ENCODE peak calls at places on chromosome 14, in ten cellular contexts. H is stomach, B is lung, R is left lung, A is A549, S is IMR-90, G is AG04450, J is cardiac muscle cell, U is neural progenitor cell, Y is tibial nerve. Q is an unnamed sample.

GRCh38 chr14:30921305-30921704 is 46.9 kb downstream of the COCH start:
- DNase-seq in B (no peak), S (peak), H (no peak), Y (no peak), G (no peak), R (no peak), J (peak), A (no peak), U (no peak), Q (no peak)

GRCh38 chr14:97602438-97603117 is 805.4 kb downstream of the VRK1 start:
- DNase-seq in B (no peak), A (no peak), H (no peak), S (no peak), G (no peak), U (no peak), R (no peak), J (no peak), Y (no peak), Q (no peak)

GRCh38 chr14:87805315-87805723 is 187.7 kb downstream of the GALC start:
- DNase-seq in J (peak), Y (peak), A (peak), R (peak), H (peak), S (no peak), G (no peak), U (peak), B (no peak), Q (peak)

GRCh38 chr14:85418716-85419115 is 111.2 kb upstream of the FLRT2 start:
- DNase-seq in H (no peak), U (no peak), J (peak), R (no peak), Y (no peak), B (no peak), A (no peak), G (no peak), S (no peak), Q (no peak)

GRCh38 chr14:38405851-38406630 is 150.1 kb upstream of the CLEC14A start:
- DNase-seq in R (no peak), G (no peak), J (peak), U (peak), S (peak), Y (no peak), B (no peak), A (peak), H (no peak), Q (no peak)

GRCh38 chr14:36504805-36505192 is 15.2 kb downstream of the NKX2-1 start:
- DNase-seq in U (peak), Y (no peak), B (no peak), H (no peak), S (no peak), A (no peak), J (no peak), G (no peak), R (no peak), Q (no peak)

GRCh38 chr14:37272569-37272968 is 74.8 kb downstream of the MIPOL1 start:
- DNase-seq in B (no peak), S (no peak), G (no peak), J (no peak), A (no peak), Y (no peak), R (no peak), U (no peak), H (no peak), Q (no peak)

GRCh38 chr14:22850944-22851790 is 14.8 kb downstream of the MMP14 start:
- DNase-seq in H (peak), U (no peak), S (peak), B (peak), J (peak), G (peak), Y (peak), R (no peak), A (no peak), Q (peak)

GRCh38 chr14:49297102-49297501 is 289.1 kb downstream of the RPS29 start:
- DNase-seq in S (no peak), A (no peak), R (peak), J (no peak), Y (no peak), H (no peak), B (no peak), U (no peak), G (no peak), Q (no peak)

GRCh38 chr14:41605550-41606248 is 977 bp upstream of the LRFN5 start:
- DNase-seq in R (peak), U (peak), S (peak), H (no peak), B (no peak), G (no peak), J (peak), Y (no peak), A (no peak), Q (peak)

GRCh38 chr14:47278233-47278842 is 397.1 kb downstream of the MDGA2 start:
- DNase-seq in S (no peak), H (peak), A (peak), G (no peak), J (peak), Y (peak), R (peak), U (peak), B (peak), Q (peak)

GRCh38 chr14:95480109-95480886 is 36.2 kb downstream of the SYNE3 start:
- DNase-seq in Y (peak), R (no peak), S (peak), H (no peak), U (no peak), A (no peak), B (peak), G (no peak), J (peak), Q (peak)

GRCh38 chr14:60242420-60242819 is 6.6 kb upstream of the PPM1A start:
- DNase-seq in S (no peak), J (no peak), G (no peak), B (no peak), U (no peak), A (no peak), R (no peak), H (no peak), Y (no peak), Q (no peak)

GRCh38 chr14:30417999-30418398 is 141.0 kb upstream of the G2E3 start:
- DNase-seq in J (no peak), B (no peak), A (no peak), S (no peak), Y (no peak), R (no peak), G (no peak), U (no peak), H (no peak), Q (no peak)

GRCh38 chr14:51444381-51445000 is 204.4 kb downstream of the TMX1 start:
- DNase-seq in J (no peak), U (no peak), H (no peak), A (no peak), Y (no peak), B (no peak), R (no peak), S (no peak), G (no peak), Q (no peak)

GRCh38 chr14:72024043-72024407 is 91.8 kb downstream of the RGS6 start:
- DNase-seq in G (no peak), S (peak), J (peak), A (peak), U (peak), R (no peak), B (no peak), H (peak), Y (peak), Q (peak)

GRCh38 chr14:61608245-61609142 is 86.8 kb upstream of the HIF1A start:
- DNase-seq in B (no peak), A (no peak), G (no peak), U (peak), J (peak), Y (no peak), H (no peak), R (no peak), S (peak), Q (no peak)

GRCh38 chr14:96698846-96699543 is 98.2 kb upstream of the VRK1 start:
- DNase-seq in R (no peak), H (no peak), B (no peak), G (no peak), S (no peak), J (no peak), Y (no peak), A (no peak), U (no peak), Q (no peak)

GRCh38 chr14:73634333-73634833 is 10.4 kb upstream of the DNAL1 start:
- DNase-seq in J (peak), G (no peak), H (peak), A (no peak), B (peak), Y (no peak), R (peak), S (no peak), U (peak), Q (peak)

GRCh38 chr14:64673748-64674147 is 30.5 kb upstream of the PLEKHG3 start:
- DNase-seq in B (no peak), R (peak), S (no peak), U (no peak), J (no peak), H (no peak), G (no peak), A (no peak), Y (no peak), Q (no peak)

GRCh38 chr14:95875831-95876768 is 532 bp upstream of the TUNAR start:
- DNase-seq in B (no peak), Y (no peak), A (no peak), U (peak), S (no peak), G (no peak), R (peak), H (no peak), J (no peak), Q (no peak)

GRCh38 chr14:59707778-59708635 is 131.4 kb upstream of the CCDC175 start:
- DNase-seq in A (no peak), J (peak), Y (no peak), S (no peak), B (no peak), R (no peak), G (no peak), U (no peak), H (no peak), Q (no peak)

GRCh38 chr14:64761441-64762043 is 57.3 kb downstream of the PLEKHG3 start:
- DNase-seq in R (no peak), G (no peak), U (no peak), B (no peak), S (peak), H (no peak), J (no peak), Y (no peak), A (no peak), Q (peak)

GRCh38 chr14:59238242-59238641 is 49.8 kb downstream of the DAAM1 start:
- DNase-seq in R (no peak), H (no peak), Y (no peak), U (no peak), A (no peak), J (no peak), B (no peak), S (no peak), G (no peak), Q (no peak)

GRCh38 chr14:32512348-32512747 is 183.2 kb downstream of the AKAP6 start:
- DNase-seq in Y (no peak), R (no peak), J (no peak), U (no peak), G (no peak), S (no peak), B (no peak), H (no peak), A (no peak), Q (no peak)

GRCh38 chr14:23863836-23864235 is 89.7 kb upstream of the DHRS4 start:
- DNase-seq in R (no peak), B (no peak), U (no peak), J (no peak), H (no peak), Y (no peak), A (no peak), G (no peak), S (no peak), Q (no peak)

GRCh38 chr14:73771848-73772705 is 57.9 kb upstream of the PNMA1 start:
- DNase-seq in H (peak), B (no peak), Y (no peak), J (peak), U (peak), A (no peak), G (no peak), R (no peak), S (peak), Q (peak)

GRCh38 chr14:71324767-71325272 is 417.6 kb downstream of the PCNX1 start:
- DNase-seq in J (peak), S (peak), G (no peak), R (no peak), Y (no peak), A (no peak), B (no peak), H (no peak), U (peak), Q (no peak)

GRCh38 chr14:46197856-46198255 is 453.7 kb downstream of the RPL10L start:
- DNase-seq in A (no peak), U (no peak), J (no peak), S (no peak), H (no peak), R (no peak), Y (no peak), G (no peak), B (no peak), Q (no peak)

GRCh38 chr14:23056956-23057756 is at the start of gene CDH24:
- DNase-seq in H (peak), R (peak), S (peak), A (peak), B (peak), G (no peak), J (peak), Y (peak), U (peak), Q (peak)

GRCh38 chr14:97866186-97866585 is 1069.0 kb downstream of the VRK1 start:
- DNase-seq in G (no peak), A (no peak), J (no peak), S (no peak), Y (no peak), H (no peak), B (no peak), U (no peak), R (no peak), Q (no peak)

GRCh38 chr14:34693228-34693939 is 21.0 kb downstream of the CFL2 start:
- DNase-seq in H (peak), G (no peak), S (no peak), R (no peak), A (peak), U (peak), Y (no peak), B (peak), J (peak), Q (peak)

DNA sequence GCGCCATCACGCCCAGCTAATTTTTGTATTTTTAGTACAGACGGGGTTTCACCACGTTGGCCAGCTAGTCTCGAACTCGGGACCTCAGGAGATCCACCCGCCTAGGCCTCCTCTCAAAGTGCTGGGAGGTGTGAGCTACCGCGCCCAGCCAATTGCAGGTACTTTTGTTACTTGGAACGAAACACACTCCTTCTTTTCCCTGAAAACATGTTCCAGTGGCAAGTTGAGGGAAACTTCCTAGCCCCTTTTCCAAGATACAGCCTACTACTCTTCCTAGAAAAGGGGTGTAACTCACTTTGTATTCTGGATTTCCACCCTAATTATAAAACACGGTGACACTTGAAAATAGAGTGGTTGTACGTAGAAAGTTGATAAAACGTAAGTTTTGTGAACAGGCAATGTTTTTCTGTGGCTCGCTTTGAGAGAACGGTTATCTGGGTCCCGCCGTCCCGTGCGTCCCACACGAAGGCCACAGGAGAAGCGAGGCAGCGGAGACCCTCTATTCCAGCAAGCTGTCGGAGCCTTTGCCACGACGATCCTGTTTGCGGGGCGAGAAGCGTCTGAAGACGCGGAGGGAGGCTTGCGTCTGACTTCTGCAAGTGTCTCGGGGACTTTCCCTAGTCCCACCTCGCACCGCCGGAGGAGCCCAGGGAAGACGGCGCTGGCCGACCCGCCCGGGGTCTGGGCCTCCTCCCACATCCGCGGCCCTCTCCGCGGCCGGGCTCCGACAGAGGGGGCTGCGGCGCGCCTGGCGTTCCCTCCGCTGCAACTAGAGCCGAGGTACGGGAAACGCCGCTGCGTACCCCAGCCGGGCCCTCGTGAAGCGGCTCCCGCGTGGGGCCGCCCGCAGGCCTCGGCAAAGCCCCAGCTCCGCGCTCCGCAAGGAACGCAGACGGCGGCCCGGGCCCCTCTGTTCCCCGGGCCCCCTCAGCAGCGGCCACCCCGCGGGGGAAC is 745 bp downstream of the CDCA4 start:
- DNase-seq in H (peak), G (no peak), R (peak), J (peak), S (peak), Y (no peak), B (no peak), A (peak), U (peak), Q (peak)
- TF ChIP-seq CTCF in H (no peak), G (no peak), R (no peak), J (no peak), S (peak), Y (no peak), B (no peak), A (no peak), U (peak), Q (no peak)

GRCh38 chr14:102573591-102574046 is 18.8 kb upstream of the RCOR1 start:
- DNase-seq in J (no peak), B (no peak), S (no peak), U (no peak), A (no peak), R (no peak), G (no peak), Y (no peak), H (no peak), Q (no peak)
- H3K27ac ChIP-seq in J (no peak), B (no peak), S (no peak), U (no peak), A (no peak), R (no peak), G (no peak), Y (no peak), H (no peak), Q (no peak)

DNA sequence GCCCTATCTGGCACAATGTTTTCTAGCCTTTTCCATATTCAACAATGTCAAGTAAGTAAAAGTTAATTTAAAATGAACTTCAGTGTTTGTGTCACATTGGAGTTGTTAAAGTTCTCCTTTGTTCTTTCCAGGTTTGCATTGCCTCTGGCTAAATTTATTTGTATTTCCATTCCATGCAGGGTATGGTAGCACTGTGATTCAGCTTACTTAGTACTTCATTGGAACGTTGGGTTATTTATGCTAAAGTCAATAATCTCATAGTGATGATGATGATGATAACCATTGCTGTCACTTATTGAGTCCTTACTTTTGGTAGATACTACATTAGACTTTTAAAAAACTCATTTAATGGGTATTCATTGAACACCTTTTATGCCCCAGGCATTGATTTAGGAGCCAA is 286.9 kb downstream of the RAD51B start:
- DNase-seq in H (no peak), Y (no peak), A (no peak), B (no peak), G (no peak), S (no peak), J (no peak), R (no peak), U (no peak), Q (no peak)
- TF ChIP-seq CTCF in H (no peak), Y (no peak), A (no peak), B (no peak), G (no peak), S (no peak), J (no peak), R (no peak), U (no peak), Q (no peak)

DNA sequence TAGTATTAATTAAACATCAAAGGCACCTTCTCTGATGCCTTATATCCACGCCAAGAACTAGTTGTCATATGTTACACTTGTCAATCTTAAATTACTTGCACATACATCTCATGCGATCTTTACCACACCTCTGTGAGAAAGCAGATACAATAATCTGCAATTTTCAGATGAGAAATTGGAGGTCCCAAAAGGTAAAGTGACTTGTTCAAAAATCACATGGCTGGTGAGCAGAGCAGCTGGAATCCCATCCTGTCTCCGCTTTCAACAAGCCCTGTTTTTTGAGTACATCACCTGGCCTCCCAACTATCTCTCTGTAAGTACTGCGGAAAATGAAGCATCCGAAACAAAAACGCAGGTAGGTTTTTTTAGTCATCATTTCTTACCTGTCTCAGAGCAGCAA is 203.4 kb upstream of the FOXN3 start:
- DNase-seq in R (no peak), S (no peak), U (no peak), H (no peak), A (no peak), Y (no peak), B (no peak), J (no peak), G (no peak), Q (no peak)
- H3K27ac ChIP-seq in R (no peak), S (no peak), U (no peak), H (peak), A (no peak), Y (no peak), B (no peak), J (no peak), G (no peak), Q (no peak)

GRCh38 chr14:75322746-75323145 is 44.1 kb downstream of the FOS start:
- DNase-seq in B (no peak), R (no peak), U (peak), J (no peak), A (no peak), G (no peak), H (no peak), S (no peak), Y (no peak), Q (no peak)

GRCh38 chr14:75334191-75335051 is 55.8 kb downstream of the FOS start:
- DNase-seq in B (peak), A (no peak), U (no peak), H (peak), R (no peak), J (peak), G (no peak), Y (peak), S (peak), Q (peak)

GRCh38 chr14:75323571-75323970 is 44.9 kb downstream of the FOS start:
- DNase-seq in A (no peak), Y (no peak), G (no peak), S (peak), R (no peak), H (no peak), J (no peak), B (no peak), U (no peak), Q (no peak)

GRCh38 chr14:75333523-75334190 is 55.0 kb downstream of the FOS start:
- DNase-seq in H (no peak), G (no peak), R (peak), S (no peak), B (no peak), Y (no peak), J (no peak), U (no peak), A (no peak), Q (no peak)

DNA sequence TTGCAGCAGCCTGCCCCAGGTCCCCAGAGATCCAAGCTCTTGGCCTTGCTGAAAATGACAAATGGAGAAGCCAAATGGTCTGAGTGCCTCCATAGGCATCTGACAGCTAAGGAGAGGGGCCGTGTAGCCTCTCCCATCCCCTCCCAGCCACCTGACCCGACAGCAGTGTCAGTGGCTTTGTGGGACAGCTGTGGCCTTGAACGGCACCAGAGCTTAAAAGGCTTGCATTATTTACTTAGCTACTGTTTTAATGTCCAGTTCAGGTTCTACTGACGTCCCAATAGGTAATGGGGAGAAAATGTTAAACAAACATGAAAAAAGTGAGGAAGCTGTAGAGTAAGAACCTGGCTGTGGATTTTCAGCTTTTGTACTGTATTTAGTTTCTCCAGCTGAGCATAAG is 49.9 kb downstream of the FOS start:
- DNase-seq in G (no peak), U (no peak), R (no peak), A (no peak), Y (no peak), J (no peak), B (no peak), H (no peak), S (no peak), Q (no peak)
- TF ChIP-seq CTCF in G (no peak), U (no peak), R (no peak), A (no peak), Y (no peak), J (no peak), B (no peak), H (no peak), S (no peak), Q (no peak)

GRCh38 chr14:77040995-77041744 is 12.7 kb upstream of the IRF2BPL start:
- DNase-seq in S (no peak), G (no peak), R (no peak), A (no peak), U (no peak), H (no peak), B (no peak), J (no peak), Y (no peak), Q (no peak)
- H3K27ac ChIP-seq in S (peak), G (peak), R (peak), A (peak), U (no peak), H (peak), B (peak), J (peak), Y (peak), Q (peak)